ENCODE peak calls at places on chromosomes 2 and 18, in six cellular contexts. One of them, this sample, is unnamed.

GRCh38 chr2:62199392-62200125 is 3.6 kb downstream of the B3GNT2 start:
- DNase-seq in H9: no peak
- DNase-seq in H1: no peak
- DNase-seq in trophoblast cell: no peak
- DNase-seq in IMR-90: peak; percentile 65
- DNase-seq in mesenchymal stem cell: peak; percentile 41
- DNase-seq in this sample: no peak

GRCh38 chr2:195575879-195576391 is 81.1 kb upstream of the SLC39A10 start:
- DNase-seq in trophoblast cell: peak; percentile 40
- DNase-seq in H1: no peak
- DNase-seq in H9: no peak
- DNase-seq in mesenchymal stem cell: peak; percentile 87
- DNase-seq in IMR-90: peak; percentile 92
- DNase-seq in this sample: no peak

GRCh38 chr2:36459725-36460137 is 104.2 kb downstream of the CRIM1 start:
- DNase-seq in mesenchymal stem cell: peak; percentile 75
- DNase-seq in H1: no peak
- DNase-seq in H9: peak; percentile 76
- DNase-seq in IMR-90: peak; percentile 63
- DNase-seq in trophoblast cell: no peak
- DNase-seq in this sample: peak; percentile 26

GRCh38 chr2:86807462-86808275 is 17.0 kb upstream of the CD8A start:
- DNase-seq in H1: no peak
- DNase-seq in mesenchymal stem cell: peak; percentile 15
- DNase-seq in H9: peak; percentile 73
- DNase-seq in IMR-90: no peak
- DNase-seq in trophoblast cell: peak; percentile 96
- DNase-seq in this sample: no peak

GRCh38 chr2:95047629-95048510 is 22.4 kb downstream of the MAL start:
- DNase-seq in H1: no peak
- DNase-seq in H9: no peak
- DNase-seq in mesenchymal stem cell: no peak
- DNase-seq in IMR-90: no peak
- DNase-seq in trophoblast cell: no peak
- DNase-seq in this sample: no peak

GRCh38 chr2:237556773-237557632 is 9.4 kb upstream of the PRLH start:
- DNase-seq in H9: no peak
- DNase-seq in mesenchymal stem cell: no peak
- DNase-seq in H1: no peak
- DNase-seq in trophoblast cell: no peak
- DNase-seq in IMR-90: peak; percentile 12
- DNase-seq in this sample: no peak

GRCh38 chr2:53516650-53517049 is 251.0 kb upstream of the CHAC2 start:
- DNase-seq in H1: no peak
- DNase-seq in H9: no peak
- DNase-seq in trophoblast cell: no peak
- DNase-seq in mesenchymal stem cell: no peak
- DNase-seq in IMR-90: no peak
- DNase-seq in this sample: no peak

GRCh38 chr18:29874519-29875098 is 1167.9 kb downstream of the DSC3 start:
- DNase-seq in mesenchymal stem cell: peak; percentile 58
- DNase-seq in IMR-90: peak; percentile 20
- DNase-seq in H1: no peak
- DNase-seq in H9: peak; percentile 41
- DNase-seq in trophoblast cell: peak; percentile 39
- DNase-seq in this sample: peak; percentile 20

GRCh38 chr2:236400594-236401360 is 136.6 kb upstream of the ASB18 start:
- DNase-seq in mesenchymal stem cell: no peak
- DNase-seq in H9: no peak
- DNase-seq in trophoblast cell: no peak
- DNase-seq in H1: no peak
- DNase-seq in IMR-90: no peak
- DNase-seq in this sample: no peak

GRCh38 chr2:196239622-196240587 is 68.5 kb upstream of the STK17B start:
- DNase-seq in mesenchymal stem cell: peak; percentile 95
- DNase-seq in H9: no peak
- DNase-seq in IMR-90: peak; percentile 93
- DNase-seq in trophoblast cell: peak; percentile 74
- DNase-seq in H1: no peak
- DNase-seq in this sample: no peak

GRCh38 chr2:98896944-98897343 is 39.1 kb downstream of the CRACDL start:
- DNase-seq in IMR-90: no peak
- DNase-seq in mesenchymal stem cell: no peak
- DNase-seq in H1: no peak
- DNase-seq in H9: no peak
- DNase-seq in trophoblast cell: no peak
- DNase-seq in this sample: no peak

GRCh38 chr2:26682155-26682554 is 10.4 kb upstream of the KCNK3 start:
- DNase-seq in trophoblast cell: peak; percentile 16
- DNase-seq in H9: no peak
- DNase-seq in mesenchymal stem cell: peak; percentile 32
- DNase-seq in IMR-90: no peak
- DNase-seq in H1: no peak
- DNase-seq in this sample: no peak

GRCh38 chr2:20617892-20618467 is 32.9 kb downstream of the HS1BP3 start:
- DNase-seq in IMR-90: peak; percentile 100
- DNase-seq in H9: no peak
- DNase-seq in mesenchymal stem cell: peak; percentile 100
- DNase-seq in H1: no peak
- DNase-seq in trophoblast cell: peak; percentile 97
- DNase-seq in this sample: no peak
- H3K4me1 ChIP-seq in IMR-90: peaks cover 25% of the 10 kb centered on the region
- H3K4me1 ChIP-seq in H9: peaks cover 3% of the 10 kb centered on the region
- H3K4me1 ChIP-seq in mesenchymal stem cell: peaks cover 65% of the 10 kb centered on the region
- H3K4me1 ChIP-seq in H1: peaks cover 20% of the 10 kb centered on the region
- H3K4me1 ChIP-seq in trophoblast cell: peaks cover 36% of the 10 kb centered on the region
- H3K4me1 ChIP-seq in this sample: peaks cover 39% of the 10 kb centered on the region

GRCh38 chr18:65937180-65937579 is 186.4 kb downstream of the CDH7 start:
- DNase-seq in H1: no peak
- DNase-seq in IMR-90: no peak
- DNase-seq in H9: no peak
- DNase-seq in mesenchymal stem cell: no peak
- DNase-seq in trophoblast cell: no peak
- DNase-seq in this sample: no peak
- H4K91ac ChIP-seq in H1: no peak overlapping the region
- H4K91ac ChIP-seq in IMR-90: no peak overlapping the region
- H4K91ac ChIP-seq in H9: no peak overlapping the region
- H4K91ac ChIP-seq in mesenchymal stem cell: no peak overlapping the region
- H4K91ac ChIP-seq in trophoblast cell: no peak overlapping the region
- H4K91ac ChIP-seq in this sample: no peak overlapping the region

GRCh38 chr2:60556998-60557955 is 3.8 kb upstream of the BCL11A start:
- DNase-seq in H1: no peak
- DNase-seq in H9: no peak
- DNase-seq in IMR-90: no peak
- DNase-seq in trophoblast cell: no peak
- DNase-seq in mesenchymal stem cell: no peak
- DNase-seq in this sample: no peak
- H3K18ac ChIP-seq in H1: no peak overlapping the region
- H3K18ac ChIP-seq in H9: no peak overlapping the region
- H3K18ac ChIP-seq in IMR-90: no peak overlapping the region
- H3K18ac ChIP-seq in trophoblast cell: no peak overlapping the region
- H3K18ac ChIP-seq in mesenchymal stem cell: no peak overlapping the region
- H3K18ac ChIP-seq in this sample: no peak overlapping the region

DNA sequence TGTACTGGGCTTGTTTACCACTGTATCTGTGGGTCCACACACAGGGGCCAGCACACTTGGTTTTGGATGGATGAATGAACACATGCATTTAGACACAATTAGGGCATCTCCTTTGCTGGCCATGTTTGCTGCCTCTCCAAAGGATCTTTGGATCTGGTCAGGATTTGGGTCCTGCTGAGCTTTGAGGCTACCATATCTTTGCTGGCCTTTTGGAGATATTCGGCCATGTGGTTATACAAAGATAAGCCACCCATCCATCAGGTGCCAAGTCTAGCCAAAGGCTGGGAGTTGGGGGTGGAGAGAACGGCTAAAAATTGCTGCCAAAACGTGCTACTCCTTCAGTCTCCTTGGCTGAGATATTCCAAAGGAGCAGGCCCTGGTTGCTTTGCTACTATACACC is 18.2 kb upstream of the FZD7 start:
- DNase-seq in H9: no peak
- DNase-seq in mesenchymal stem cell: no peak
- DNase-seq in IMR-90: no peak
- DNase-seq in H1: no peak
- DNase-seq in trophoblast cell: no peak
- DNase-seq in this sample: no peak
- H3K4me1 ChIP-seq in H9: peaks cover 3% of the 10 kb centered on the region
- H3K4me1 ChIP-seq in mesenchymal stem cell: peaks cover 2% of the 10 kb centered on the region
- H3K4me1 ChIP-seq in IMR-90: peaks cover 10% of the 10 kb centered on the region
- H3K4me1 ChIP-seq in H1: peaks cover 6% of the 10 kb centered on the region
- H3K4me1 ChIP-seq in trophoblast cell: no peaks in the 10 kb centered on the region
- H3K4me1 ChIP-seq in this sample: peaks cover 11% of the 10 kb centered on the region